ENCODE peak calls at places on chromosome 5, in five cellular contexts. F is spleen; D is CD4-positive, CD25-positive, alpha-beta regulatory T cell; N is Peyer's patch; C is PC-3. L is an unnamed sample.
A peak's percentile ranks its signal among the peaks of the same experiment; 100 is the strongest.

GRCh38 chr5:108615216-108615615 is 132.5 kb upstream of the FER start:
- DNase-seq in N (no peak), D (no peak), F (no peak), C (peak; percentile 56), L (no peak)

GRCh38 chr5:127586371-127586770 is 62.5 kb upstream of the CTXN3 start:
- DNase-seq in D (no peak), F (no peak), N (no peak), C (no peak), L (no peak)

GRCh38 chr5:6686916-6687409 is 26.3 kb upstream of the TENT4A start:
- DNase-seq in C (peak; percentile 62), D (no peak), N (no peak), F (no peak), L (no peak)

GRCh38 chr5:144072518-144072927 is 97.9 kb downstream of the YIPF5 start:
- DNase-seq in N (no peak), C (peak; percentile 84), F (no peak), D (no peak), L (no peak)

GRCh38 chr5:91123291-91123690 is 259.8 kb downstream of the ARRDC3 start:
- DNase-seq in F (no peak), D (no peak), C (no peak), N (no peak), L (no peak)

GRCh38 chr5:10756539-10756938 is 4.5 kb downstream of the DAP start:
- DNase-seq in F (no peak), N (no peak), D (no peak), C (peak; percentile 34), L (no peak)

GRCh38 chr5:93675458-93676450 is 65.6 kb downstream of the POU5F2 start:
- DNase-seq in F (no peak), N (no peak), D (no peak), C (no peak), L (no peak)

GRCh38 chr5:153970496-153970895 is 68.2 kb downstream of the FAM114A2 start:
- DNase-seq in F (no peak), D (no peak), C (no peak), N (no peak), L (no peak)

GRCh38 chr5:10702040-10702629 is 58.9 kb downstream of the DAP start:
- DNase-seq in D (no peak), F (no peak), N (no peak), C (peak; percentile 98), L (no peak)

GRCh38 chr5:104199771-104200170 is 637.2 kb upstream of the NUDT12 start:
- DNase-seq in D (no peak), C (no peak), F (no peak), N (no peak), L (no peak)

GRCh38 chr5:65163698-65164097 is 318.0 kb downstream of the ADAMTS6 start:
- DNase-seq in N (no peak), C (peak; percentile 60), F (no peak), D (no peak), L (no peak)

GRCh38 chr5:77015938-77016569 is 14.2 kb upstream of the AGGF1 start:
- DNase-seq in D (no peak), F (no peak), C (peak; percentile 62), N (no peak), L (peak; percentile 54)

DNA sequence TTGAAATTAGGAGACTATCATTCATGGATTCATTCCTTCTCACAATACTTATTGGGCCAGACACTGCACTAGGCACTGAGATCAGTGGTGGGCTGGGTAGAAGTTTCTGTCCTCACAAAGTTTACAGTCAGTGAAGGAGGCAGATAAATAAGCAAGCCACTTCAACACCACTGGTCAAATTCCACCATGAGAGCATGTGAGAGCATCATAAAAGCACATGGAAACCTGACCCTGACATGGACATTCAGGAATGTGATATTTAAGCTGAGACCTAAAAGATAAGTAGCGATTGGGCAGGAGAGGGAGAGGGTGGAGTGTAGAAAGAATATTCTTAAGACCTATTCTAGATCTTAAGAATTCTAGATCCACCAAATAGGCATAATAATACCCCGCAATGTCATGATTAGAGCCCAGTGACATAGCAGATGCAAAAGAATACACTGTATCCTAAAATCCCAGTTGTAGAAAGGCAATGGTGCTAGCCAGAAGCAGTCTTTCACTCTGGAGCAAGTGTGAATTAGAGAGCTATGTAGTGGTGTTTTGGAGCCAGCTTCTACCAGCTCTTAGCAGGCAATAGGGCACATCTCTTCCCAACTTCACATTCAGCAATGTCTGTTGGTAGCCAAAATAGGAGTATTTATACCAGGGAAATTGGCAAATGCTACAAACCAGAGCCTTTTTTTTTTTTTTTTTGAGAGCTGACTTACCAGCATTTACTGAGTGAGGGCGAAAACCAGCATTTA is 46.4 kb downstream of the SH3RF2 start:
- DNase-seq in N (no peak), D (no peak), C (peak; percentile 20), F (no peak), L (no peak)
- H3K4me3 ChIP-seq in N (no peak overlapping the region), D (no peak overlapping the region), C (no peak overlapping the region), F (no peak overlapping the region), L (no peak overlapping the region)

GRCh38 chr5:80697100-80697499 is 42.3 kb upstream of the DHFR start:
- DNase-seq in F (no peak), N (no peak), C (no peak), D (no peak), L (no peak)

GRCh38 chr5:80701597-80701996 is 46.8 kb upstream of the DHFR start:
- DNase-seq in N (no peak), F (no peak), C (no peak), D (no peak), L (no peak)

GRCh38 chr5:80696450-80696849 is 41.7 kb upstream of the DHFR start:
- DNase-seq in N (no peak), D (no peak), C (no peak), F (no peak), L (no peak)

GRCh38 chr5:80698369-80698768 is 43.6 kb upstream of the DHFR start:
- DNase-seq in C (no peak), F (no peak), D (no peak), N (no peak), L (no peak)

DNA sequence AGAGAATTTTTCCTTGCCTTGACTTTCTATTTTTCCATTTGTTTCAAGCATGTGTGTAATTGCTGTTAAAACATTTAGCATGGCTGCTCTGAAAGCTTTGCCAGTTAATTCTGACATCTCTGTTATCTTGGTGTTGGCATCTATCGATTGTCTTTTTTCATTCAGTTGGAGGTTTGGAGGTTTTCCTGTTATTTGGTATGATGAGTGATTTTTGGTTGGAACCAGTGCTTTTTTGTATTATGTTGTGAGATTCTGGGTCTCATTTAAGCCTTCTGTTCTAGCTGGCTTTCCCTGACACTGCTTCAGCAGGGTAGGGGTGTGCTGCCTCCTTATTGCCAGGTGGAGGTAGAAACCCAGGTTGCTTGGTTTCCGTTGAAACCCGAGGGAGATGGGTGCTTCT is 40.9 kb upstream of the DHFR start:
- DNase-seq in F (no peak), C (no peak), N (no peak), D (no peak), L (peak; percentile 54)
- H3K4me3 ChIP-seq in F (no peak overlapping the region), C (no peak overlapping the region), N (no peak overlapping the region), D (no peak overlapping the region), L (no peak overlapping the region)

DNA sequence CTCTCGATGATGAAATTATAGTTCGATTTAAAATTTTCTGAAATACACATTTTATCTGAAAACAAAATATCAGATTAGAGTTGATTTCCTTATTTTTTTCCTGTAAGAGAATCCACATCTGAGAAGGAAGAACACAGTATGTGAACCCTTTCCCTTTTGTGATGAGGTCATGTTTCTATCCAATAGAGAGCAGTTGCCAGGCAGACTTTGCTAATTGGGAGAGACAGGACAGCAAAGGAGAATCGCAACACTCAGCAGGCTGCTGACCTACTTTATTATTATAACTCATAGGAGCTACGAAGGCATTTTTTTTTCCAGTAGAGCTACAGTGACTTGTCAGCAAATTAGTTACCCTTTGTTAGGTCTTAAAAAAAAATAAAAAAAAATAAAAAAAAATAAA is 242.1 kb downstream of the HCN1 start:
- DNase-seq in C (peak; percentile 61), N (no peak), D (no peak), F (no peak), L (peak; percentile 3)
- H3K4me3 ChIP-seq in C (no peak overlapping the region), N (no peak overlapping the region), D (no peak overlapping the region), F (no peak overlapping the region), L (no peak overlapping the region)

DNA sequence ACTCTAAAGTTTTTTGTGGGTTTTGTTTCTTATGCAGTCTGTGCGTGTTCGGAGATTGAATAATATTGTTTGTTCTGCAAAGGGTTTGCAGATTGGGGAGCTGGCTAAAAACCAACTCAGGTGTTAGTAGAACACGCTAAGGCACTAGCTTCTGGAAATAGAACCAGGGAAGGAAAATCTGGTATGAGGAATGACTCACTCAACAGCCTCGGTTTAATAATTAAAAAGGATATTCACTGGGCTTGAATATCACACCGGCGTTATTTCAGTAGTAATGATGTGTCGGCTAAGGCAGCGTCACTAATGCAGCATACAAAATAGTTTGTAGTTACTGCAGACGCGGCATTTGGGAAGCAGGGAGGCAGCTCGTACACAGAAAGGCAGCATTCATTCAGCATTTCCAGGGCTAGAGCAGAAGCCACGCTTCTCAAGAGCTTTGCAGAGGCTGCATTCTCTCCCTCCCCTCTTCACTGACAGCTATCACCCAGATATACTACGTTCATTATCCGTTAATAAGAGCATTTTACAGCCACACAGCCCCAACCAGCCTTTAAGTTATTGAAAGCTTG is 1.7 kb downstream of the ADRA1B start:
- DNase-seq in N (no peak), F (no peak), D (no peak), C (no peak), L (no peak)
- H3K4me3 ChIP-seq in N (no peak overlapping the region), F (peak overlapping the region; percentile 35), D (no peak overlapping the region), C (no peak overlapping the region), L (no peak overlapping the region)

GRCh38 chr5:74313896-74314295 is 326.6 kb downstream of the ENC1 start:
- DNase-seq in D (no peak), C (no peak), N (no peak), F (no peak), L (no peak)

GRCh38 chr5:74314906-74315305 is 325.6 kb downstream of the ENC1 start:
- DNase-seq in F (no peak), C (peak; percentile 77), N (no peak), D (no peak), L (no peak)

GRCh38 chr5:74310967-74311930 is 329.3 kb downstream of the ENC1 start:
- DNase-seq in C (no peak), N (no peak), F (no peak), D (no peak), L (no peak)

GRCh38 chr5:74311961-74312360 is 328.6 kb downstream of the ENC1 start:
- DNase-seq in F (no peak), N (no peak), C (no peak), D (no peak), L (no peak)

DNA sequence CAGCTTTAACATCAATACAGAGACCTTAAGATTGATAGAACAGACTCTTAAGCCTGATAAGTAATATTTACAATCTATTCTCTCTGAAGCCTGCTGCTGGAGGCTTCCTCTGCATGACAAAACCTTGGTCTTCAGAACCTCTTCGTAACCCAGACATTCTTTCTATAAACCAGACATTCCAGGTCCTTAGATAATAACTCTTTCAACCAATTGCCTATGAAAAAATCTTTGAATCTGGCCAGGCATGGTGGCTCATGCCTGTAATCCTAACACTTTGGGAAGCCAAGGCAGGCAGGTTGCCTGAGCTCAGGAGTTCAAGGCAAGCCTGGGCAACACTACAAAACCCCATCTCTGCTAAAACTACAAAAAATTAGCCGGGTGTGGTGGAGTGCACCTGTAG is 327.8 kb downstream of the ENC1 start:
- DNase-seq in N (no peak), F (no peak), C (no peak), D (no peak), L (no peak)
- H3K4me3 ChIP-seq in N (no peak overlapping the region), F (no peak overlapping the region), C (no peak overlapping the region), D (no peak overlapping the region), L (no peak overlapping the region)